ENCODE peak calls at places on chromosomes 16 and 17, in four cellular contexts. One of them, this sample, is unnamed.

GRCh38 chr16:16150117-16150877 is 73.0 kb downstream of the ABCC6 start:
- DNase-seq in IMR-90: peak
- DNase-seq in GM12878: no peak
- DNase-seq in H1: no peak
- DNase-seq in this sample: no peak

GRCh38 chr16:49526966-49527365 is 153.4 kb downstream of the C16orf78 start:
- DNase-seq in H1: no peak
- DNase-seq in IMR-90: no peak
- DNase-seq in GM12878: no peak
- DNase-seq in this sample: no peak

GRCh38 chr16:2486645-2487516 is 12.0 kb downstream of the TBC1D24 start:
- DNase-seq in GM12878: peak
- DNase-seq in IMR-90: peak
- DNase-seq in H1: no peak
- DNase-seq in this sample: no peak

GRCh38 chr17:50871898-50872297 is 5.7 kb upstream of the TOB1 start:
- DNase-seq in GM12878: no peak
- DNase-seq in IMR-90: no peak
- DNase-seq in H1: no peak
- DNase-seq in this sample: no peak

GRCh38 chr16:28603381-28604185 is 6.3 kb downstream of the SULT1A1 start:
- DNase-seq in IMR-90: no peak
- DNase-seq in GM12878: no peak
- DNase-seq in H1: no peak
- DNase-seq in this sample: no peak

GRCh38 chr16:67990018-67990386 is 9.3 kb downstream of the DPEP2 start:
- DNase-seq in H1: no peak
- DNase-seq in IMR-90: no peak
- DNase-seq in GM12878: no peak
- DNase-seq in this sample: no peak

GRCh38 chr16:68183033-68183432 is 52.9 kb downstream of the ESRP2 start:
- DNase-seq in IMR-90: no peak
- DNase-seq in H1: no peak
- DNase-seq in GM12878: no peak
- DNase-seq in this sample: no peak

GRCh38 chr17:67461228-67461780 is 84.2 kb downstream of the PITPNC1 start:
- DNase-seq in H1: no peak
- DNase-seq in IMR-90: no peak
- DNase-seq in GM12878: no peak
- DNase-seq in this sample: no peak

GRCh38 chr17:48296453-48296852 is 133.6 kb downstream of the SKAP1 start:
- DNase-seq in GM12878: no peak
- DNase-seq in IMR-90: no peak
- DNase-seq in H1: no peak
- DNase-seq in this sample: no peak

GRCh38 chr17:73498854-73499597 is 145.2 kb downstream of the SDK2 start:
- DNase-seq in GM12878: no peak
- DNase-seq in H1: no peak
- DNase-seq in IMR-90: no peak
- DNase-seq in this sample: no peak

GRCh38 chr17:6092182-6092922 is 22.2 kb downstream of the WSCD1 start:
- DNase-seq in IMR-90: no peak
- DNase-seq in H1: no peak
- DNase-seq in GM12878: no peak
- DNase-seq in this sample: no peak

GRCh38 chr16:75482434-75483205 is 12.6 kb downstream of the CHST6 start:
- DNase-seq in IMR-90: no peak
- DNase-seq in GM12878: no peak
- DNase-seq in H1: no peak
- DNase-seq in this sample: no peak
- TF ChIP-seq CHD1 in IMR-90: no peak
- TF ChIP-seq CHD1 in GM12878: no peak
- TF ChIP-seq CHD1 in H1: no peak
- TF ChIP-seq CHD1 in this sample: no peak

GRCh38 chr17:17664073-17664470 is 17.2 kb upstream of the RAI1 start:
- DNase-seq in IMR-90: no peak
- DNase-seq in H1: no peak
- DNase-seq in GM12878: no peak
- DNase-seq in this sample: no peak

GRCh38 chr17:17665255-17665654 is 16.0 kb upstream of the RAI1 start:
- DNase-seq in IMR-90: no peak
- DNase-seq in H1: no peak
- DNase-seq in GM12878: no peak
- DNase-seq in this sample: no peak

GRCh38 chr17:17667231-17667630 is 14.0 kb upstream of the RAI1 start:
- DNase-seq in IMR-90: no peak
- DNase-seq in GM12878: no peak
- DNase-seq in H1: no peak
- DNase-seq in this sample: no peak

GRCh38 chr17:17667947-17668346 is 13.3 kb upstream of the RAI1 start:
- DNase-seq in H1: no peak
- DNase-seq in GM12878: no peak
- DNase-seq in IMR-90: no peak
- DNase-seq in this sample: no peak

DNA sequence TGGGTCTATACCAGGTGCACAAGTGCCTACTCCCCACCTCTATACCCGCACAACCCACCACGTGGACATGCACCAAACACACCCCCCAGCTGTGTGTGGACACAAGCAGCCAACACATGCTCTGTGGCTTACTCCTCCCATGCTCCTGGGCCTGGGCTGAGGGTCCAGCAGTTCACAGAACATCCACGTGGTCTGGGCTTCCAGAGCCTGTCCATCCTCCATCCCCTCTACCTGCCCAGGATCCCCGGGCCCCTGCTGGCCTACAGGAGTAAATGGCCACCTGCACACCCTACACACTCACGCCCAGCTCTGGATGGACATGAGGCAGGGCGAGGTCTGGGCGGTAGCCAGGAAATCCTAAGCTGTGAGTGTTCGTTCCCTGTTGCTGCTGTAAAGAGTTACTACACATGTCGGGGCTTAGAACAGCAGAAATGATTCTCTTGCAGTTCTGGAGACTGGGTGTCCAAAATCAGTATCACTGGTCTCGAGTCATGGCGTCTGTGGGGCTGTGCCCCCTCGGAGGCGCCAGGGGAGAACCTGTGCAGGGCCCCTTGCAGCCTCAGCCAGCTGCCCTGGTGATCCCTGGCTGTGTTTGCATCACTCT is 15.0 kb upstream of the RAI1 start:
- DNase-seq in H1: no peak
- DNase-seq in IMR-90: peak
- DNase-seq in GM12878: no peak
- DNase-seq in this sample: no peak
- TF ChIP-seq CHD1 in H1: no peak
- TF ChIP-seq CHD1 in IMR-90: no peak
- TF ChIP-seq CHD1 in GM12878: no peak
- TF ChIP-seq CHD1 in this sample: no peak

DNA sequence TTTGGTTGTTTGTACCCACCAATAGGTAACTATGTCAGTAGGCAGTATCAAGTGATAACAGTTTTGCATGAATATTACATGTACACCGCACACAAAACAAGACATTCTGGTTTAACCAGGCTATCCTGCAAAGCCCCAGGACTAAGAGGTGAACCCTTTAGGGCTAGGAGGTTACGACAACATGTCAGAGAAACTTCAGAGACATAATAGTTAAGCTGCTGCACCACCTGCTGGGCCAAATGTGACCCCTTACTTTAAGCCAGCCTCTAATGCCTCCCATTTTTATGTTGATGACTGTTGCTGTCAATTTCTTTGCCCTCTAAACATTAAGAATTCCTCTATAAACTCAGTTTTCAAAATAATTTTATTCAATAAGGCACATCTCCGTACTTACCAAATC is 15.4 kb downstream of the SRP68 start:
- DNase-seq in IMR-90: no peak
- DNase-seq in GM12878: no peak
- DNase-seq in H1: no peak
- DNase-seq in this sample: no peak
- TF ChIP-seq CHD1 in IMR-90: no peak
- TF ChIP-seq CHD1 in GM12878: no peak
- TF ChIP-seq CHD1 in H1: no peak
- TF ChIP-seq CHD1 in this sample: no peak

DNA sequence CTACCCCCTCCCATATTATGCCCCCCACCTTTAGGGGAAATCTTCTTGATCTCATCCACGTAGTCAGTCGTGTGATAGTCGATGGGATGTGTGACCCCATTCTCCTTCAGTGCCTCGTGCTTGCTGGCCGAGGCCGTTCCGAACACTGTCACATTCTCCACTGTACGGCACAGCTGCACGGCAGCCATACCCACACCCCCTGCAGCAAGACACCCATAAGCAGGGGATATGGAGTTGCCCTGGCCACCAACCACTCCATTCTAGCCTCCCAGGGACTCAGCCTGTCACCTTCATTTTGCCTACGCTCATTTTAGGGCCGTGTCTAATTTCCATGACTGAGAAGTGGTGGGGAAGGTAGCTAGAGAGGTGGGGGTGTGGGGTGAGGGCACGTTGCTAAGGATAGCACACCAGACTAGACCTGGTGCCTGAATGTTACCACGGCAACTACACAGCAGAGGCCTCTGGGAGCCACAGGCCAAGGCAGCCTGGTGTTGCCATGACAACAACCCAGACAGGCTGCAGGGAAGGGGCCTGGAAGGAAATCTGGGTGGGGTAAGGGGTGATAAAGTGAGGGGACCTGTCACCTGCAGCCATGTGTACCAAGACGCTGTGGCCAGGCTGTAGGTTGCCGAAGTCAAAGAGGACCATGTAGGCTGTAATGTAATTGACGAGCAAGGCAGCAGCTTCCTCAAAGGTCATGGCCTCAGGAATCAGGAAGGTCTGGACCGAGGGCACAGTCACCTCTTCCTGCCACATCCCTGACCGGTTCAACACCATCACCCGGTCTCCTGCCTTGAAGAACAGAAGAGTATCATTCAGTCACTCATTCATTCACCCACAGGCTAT is 4.0 kb downstream of the VAT1 start:
- DNase-seq in H1: no peak
- DNase-seq in IMR-90: no peak
- DNase-seq in GM12878: no peak
- DNase-seq in this sample: no peak
- TF ChIP-seq CHD1 in H1: no peak
- TF ChIP-seq CHD1 in IMR-90: no peak
- TF ChIP-seq CHD1 in GM12878: no peak
- TF ChIP-seq CHD1 in this sample: no peak

GRCh38 chr17:76869878-76870714 is 1.9 kb downstream of the MGAT5B start:
- DNase-seq in H1: no peak
- DNase-seq in IMR-90: peak
- DNase-seq in GM12878: no peak
- DNase-seq in this sample: peak
- TF ChIP-seq CHD1 in H1: no peak
- TF ChIP-seq CHD1 in IMR-90: no peak
- TF ChIP-seq CHD1 in GM12878: no peak
- TF ChIP-seq CHD1 in this sample: no peak

GRCh38 chr17:41771389-41772206 is 14.9 kb downstream of the JUP start:
- DNase-seq in H1: no peak
- DNase-seq in GM12878: no peak
- DNase-seq in IMR-90: no peak
- DNase-seq in this sample: peak

GRCh38 chr17:41769346-41769862 is 17.1 kb downstream of the JUP start:
- DNase-seq in IMR-90: no peak
- DNase-seq in GM12878: no peak
- DNase-seq in H1: no peak
- DNase-seq in this sample: no peak

GRCh38 chr17:41768682-41769288 is 17.7 kb downstream of the JUP start:
- DNase-seq in GM12878: no peak
- DNase-seq in H1: no peak
- DNase-seq in IMR-90: no peak
- DNase-seq in this sample: no peak

GRCh38 chr17:41772218-41772585 is 14.3 kb downstream of the JUP start:
- DNase-seq in IMR-90: no peak
- DNase-seq in GM12878: no peak
- DNase-seq in H1: no peak
- DNase-seq in this sample: no peak

GRCh38 chr17:41769985-41770384 is 16.5 kb downstream of the JUP start:
- DNase-seq in H1: no peak
- DNase-seq in GM12878: no peak
- DNase-seq in IMR-90: no peak
- DNase-seq in this sample: no peak
- TF ChIP-seq CHD1 in H1: no peak
- TF ChIP-seq CHD1 in GM12878: no peak
- TF ChIP-seq CHD1 in IMR-90: no peak
- TF ChIP-seq CHD1 in this sample: no peak

GRCh38 chr17:66441012-66441703 is 138.7 kb downstream of the PRKCA start:
- DNase-seq in H1: no peak
- DNase-seq in GM12878: peak
- DNase-seq in IMR-90: no peak
- DNase-seq in this sample: no peak
- TF ChIP-seq CHD1 in H1: no peak
- TF ChIP-seq CHD1 in GM12878: no peak
- TF ChIP-seq CHD1 in IMR-90: no peak
- TF ChIP-seq CHD1 in this sample: no peak

DNA sequence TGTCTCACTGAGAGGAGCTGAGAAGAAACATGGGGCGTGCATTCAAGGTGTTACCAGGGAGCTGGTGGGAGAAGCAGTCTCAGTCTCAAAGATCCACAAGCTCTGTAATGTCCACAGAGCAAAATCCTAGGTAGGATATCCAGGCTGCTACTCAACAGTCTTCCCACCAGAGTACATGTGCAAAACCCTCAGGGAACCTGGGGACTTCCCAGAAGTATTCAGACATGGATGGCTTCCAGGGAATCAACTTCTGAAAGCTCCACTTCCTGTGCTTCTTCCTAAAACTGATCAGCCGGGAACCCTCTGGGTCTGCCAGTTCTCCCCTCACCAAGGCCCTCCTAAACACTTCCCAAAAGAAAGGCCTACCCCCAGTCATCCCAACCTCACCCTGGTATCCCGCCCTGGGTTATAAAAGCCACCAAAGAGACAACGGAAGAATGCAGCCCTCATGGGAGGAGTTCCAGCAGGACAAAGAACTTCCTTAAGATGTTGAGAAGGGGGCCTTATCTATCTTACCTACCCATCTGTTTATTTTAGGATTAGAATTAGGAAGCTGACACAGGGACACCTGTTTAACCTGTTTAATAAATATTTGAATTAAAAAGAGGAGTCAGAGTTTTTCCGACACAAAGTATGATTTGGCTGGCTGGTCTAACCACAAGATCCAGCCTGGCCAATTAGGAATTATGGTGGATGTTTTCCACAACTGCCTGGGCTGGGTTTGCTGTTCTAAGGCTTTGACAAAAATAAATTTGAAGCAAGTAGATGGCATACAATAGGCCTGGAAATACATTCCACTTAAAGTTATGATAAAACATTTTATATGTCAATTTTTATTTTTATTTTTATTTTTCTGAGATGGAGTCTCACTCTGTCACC is 37.0 kb downstream of the CUEDC1 start:
- DNase-seq in GM12878: no peak
- DNase-seq in IMR-90: peak
- DNase-seq in H1: no peak
- DNase-seq in this sample: no peak
- TF ChIP-seq CHD1 in GM12878: no peak
- TF ChIP-seq CHD1 in IMR-90: no peak
- TF ChIP-seq CHD1 in H1: no peak
- TF ChIP-seq CHD1 in this sample: no peak

GRCh38 chr17:40362696-40363479 is 1.6 kb downstream of the GJD3 start:
- DNase-seq in IMR-90: peak
- DNase-seq in GM12878: no peak
- DNase-seq in H1: no peak
- DNase-seq in this sample: peak
- TF ChIP-seq CHD1 in IMR-90: no peak
- TF ChIP-seq CHD1 in GM12878: no peak
- TF ChIP-seq CHD1 in H1: no peak
- TF ChIP-seq CHD1 in this sample: no peak

This sample was measured in K562.